ENCODE peak calls at places on chromosomes 7 and 10, in eight cellular contexts. G, Z, J, I, N, L, F and B are unnamed samples.
A peak's percentile ranks its signal among the peaks of the same experiment; 100 is the strongest.

GRCh38 chr7:148114807-148115206 is 475.8 kb upstream of the C7orf33 start:
- DNase-seq in G (no peak), Z (no peak), J (no peak), I (no peak), N (no peak), L (no peak), F (no peak), B (no peak)

GRCh38 chr7:1890289-1891235 is 220.5 kb downstream of the ELFN1 start:
- DNase-seq in G (no peak), Z (no peak), J (no peak), I (no peak), N (no peak), L (no peak), F (no peak), B (no peak)

GRCh38 chr7:152709307-152710133 is 33.6 kb upstream of the XRCC2 start:
- DNase-seq in G (no peak), Z (peak; percentile 69), J (no peak), I (no peak), N (no peak), L (no peak), F (no peak), B (no peak)

GRCh38 chr7:105765846-105766245 is 110.6 kb downstream of the ATXN7L1 start:
- DNase-seq in G (no peak), Z (no peak), J (no peak), I (no peak), N (no peak), L (no peak), F (no peak), B (no peak)

GRCh38 chr7:112748381-112748780 is 41.8 kb downstream of the TMEM168 start:
- DNase-seq in G (no peak), Z (peak; percentile 3), J (no peak), I (no peak), N (no peak), L (no peak), F (no peak), B (no peak)

GRCh38 chr10:43901302-43901701 is 252.6 kb upstream of the ZNF32 start:
- DNase-seq in G (peak; percentile 23), Z (peak; percentile 27), J (no peak), I (peak; percentile 16), N (no peak), L (no peak), F (no peak), B (no peak)

GRCh38 chr7:105122619-105123018 is 108.6 kb downstream of the KMT2E start:
- DNase-seq in G (no peak), Z (no peak), J (no peak), I (no peak), N (no peak), L (no peak), F (no peak), B (no peak)

GRCh38 chr10:74704629-74705360 is 121.6 kb upstream of the KAT6B start:
- DNase-seq in G (no peak), Z (no peak), J (no peak), I (no peak), N (no peak), L (no peak), F (no peak), B (no peak)

GRCh38 chr10:58651040-58651439 is 138.4 kb downstream of the BICC1 start:
- DNase-seq in G (peak; percentile 79), Z (peak; percentile 40), J (no peak), I (peak; percentile 82), N (no peak), L (no peak), F (no peak), B (no peak)

GRCh38 chr10:5252177-5253037 is 55.8 kb downstream of the AKR1C4 start:
- DNase-seq in G (peak; percentile 17), Z (peak; percentile 18), J (no peak), I (peak; percentile 66), N (no peak), L (no peak), F (peak; percentile 75), B (no peak)

GRCh38 chr10:64086083-64086772 is 565.0 kb downstream of the REEP3 start:
- DNase-seq in G (no peak), Z (no peak), J (no peak), I (no peak), N (no peak), L (no peak), F (no peak), B (no peak)

GRCh38 chr10:89900554-89900953 is 199.2 kb downstream of the KIF20B start:
- DNase-seq in G (no peak), Z (no peak), J (no peak), I (no peak), N (no peak), L (no peak), F (no peak), B (no peak)

GRCh38 chr7:156430109-156430508 is 210.5 kb upstream of the RNF32 start:
- DNase-seq in G (no peak), Z (no peak), J (no peak), I (no peak), N (no peak), L (no peak), F (no peak), B (no peak)

GRCh38 chr10:42980553-42981357 is 96.1 kb upstream of the RET start:
- DNase-seq in G (no peak), Z (no peak), J (no peak), I (no peak), N (no peak), L (peak; percentile 7), F (no peak), B (no peak)

GRCh38 chr7:32062150-32062549 is 8.1 kb downstream of the PDE1C start:
- DNase-seq in G (peak; percentile 16), Z (peak; percentile 53), J (peak; percentile 7), I (peak; percentile 10), N (no peak), L (peak; percentile 76), F (peak; percentile 78), B (no peak)

GRCh38 chr7:41385996-41386395 is 316.9 kb downstream of the INHBA start:
- DNase-seq in G (peak; percentile 7), Z (no peak), J (no peak), I (no peak), N (no peak), L (no peak), F (no peak), B (no peak)

GRCh38 chr10:37535459-37536246 is 321.8 kb downstream of the ZNF248 start:
- DNase-seq in G (no peak), Z (peak; percentile 9), J (no peak), I (no peak), N (no peak), L (no peak), F (peak; percentile 47), B (no peak)

GRCh38 chr7:50307368-50308012 is 3.0 kb downstream of the IKZF1 start:
- DNase-seq in G (no peak), Z (no peak), J (peak; percentile 80), I (no peak), N (no peak), L (no peak), F (no peak), B (no peak)

GRCh38 chr10:30782543-30783461 is 153.2 kb upstream of the LYZL2 start:
- DNase-seq in G (peak; percentile 80), Z (peak; percentile 66), J (no peak), I (peak; percentile 35), N (no peak), L (no peak), F (no peak), B (peak; percentile 35)

GRCh38 chr7:133019590-133019989 is 62.3 kb downstream of the CHCHD3 start:
- DNase-seq in G (no peak), Z (no peak), J (no peak), I (no peak), N (no peak), L (no peak), F (no peak), B (no peak)

GRCh38 chr7:16651391-16652254 is 5.6 kb downstream of the BZW2 start:
- DNase-seq in G (peak; percentile 46), Z (no peak), J (no peak), I (no peak), N (no peak), L (no peak), F (no peak), B (no peak)

GRCh38 chr7:13309535-13309934 is 622.1 kb downstream of the ARL4A start:
- DNase-seq in G (no peak), Z (peak; percentile 18), J (no peak), I (no peak), N (no peak), L (no peak), F (no peak), B (no peak)

GRCh38 chr10:132010484-132010883 is 28.8 kb upstream of the BNIP3 start:
- DNase-seq in G (no peak), Z (no peak), J (no peak), I (no peak), N (no peak), L (no peak), F (no peak), B (no peak)

GRCh38 chr7:105975770-105976428 is 12.8 kb downstream of the CDHR3 start:
- DNase-seq in G (peak; percentile 29), Z (peak; percentile 50), J (no peak), I (no peak), N (no peak), L (no peak), F (no peak), B (no peak)

GRCh38 chr10:68647928-68648327 is 73.1 kb upstream of the CCAR1 start:
- DNase-seq in G (peak; percentile 83), Z (peak; percentile 93), J (no peak), I (peak; percentile 70), N (no peak), L (no peak), F (no peak), B (no peak)